ENCODE peak calls at places on chromosome 9, in eight cellular contexts. One of them, this sample, is unnamed.

GRCh38 chr9:133090187-133090586 is 28.4 kb downstream of the CEL start:
- DNase-seq in tibial nerve: no peak
- DNase-seq in tibial artery: peak
- DNase-seq in CD8-positive, alpha-beta T cell: no peak
- DNase-seq in AG04450: no peak
- DNase-seq in IMR-90: no peak
- DNase-seq in HepG2: no peak
- DNase-seq in fibroblast of lung: no peak
- DNase-seq in this sample: no peak

GRCh38 chr9:88745281-88746001 is 210.5 kb downstream of the NXNL2 start:
- DNase-seq in tibial nerve: no peak
- DNase-seq in tibial artery: no peak
- DNase-seq in CD8-positive, alpha-beta T cell: no peak
- DNase-seq in AG04450: peak
- DNase-seq in IMR-90: peak
- DNase-seq in HepG2: no peak
- DNase-seq in fibroblast of lung: peak
- DNase-seq in this sample: no peak

GRCh38 chr9:83425240-83425639 is 113.0 kb downstream of the FRMD3 start:
- DNase-seq in tibial nerve: no peak
- DNase-seq in tibial artery: no peak
- DNase-seq in CD8-positive, alpha-beta T cell: no peak
- DNase-seq in AG04450: no peak
- DNase-seq in IMR-90: no peak
- DNase-seq in HepG2: peak
- DNase-seq in fibroblast of lung: no peak
- DNase-seq in this sample: no peak

GRCh38 chr9:112558476-112558875 is 71.8 kb downstream of the KIAA1958 start:
- DNase-seq in tibial nerve: no peak
- DNase-seq in tibial artery: no peak
- DNase-seq in CD8-positive, alpha-beta T cell: no peak
- DNase-seq in AG04450: no peak
- DNase-seq in IMR-90: peak
- DNase-seq in HepG2: no peak
- DNase-seq in fibroblast of lung: peak
- DNase-seq in this sample: no peak

GRCh38 chr9:2623046-2623865 is 1.7 kb downstream of the VLDLR start:
- DNase-seq in tibial nerve: no peak
- DNase-seq in tibial artery: peak
- DNase-seq in CD8-positive, alpha-beta T cell: no peak
- DNase-seq in AG04450: no peak
- DNase-seq in IMR-90: peak
- DNase-seq in HepG2: peak
- DNase-seq in fibroblast of lung: peak
- DNase-seq in this sample: peak

GRCh38 chr9:120294003-120294402 is 286.0 kb downstream of the CDK5RAP2 start:
- DNase-seq in tibial nerve: no peak
- DNase-seq in tibial artery: no peak
- DNase-seq in CD8-positive, alpha-beta T cell: no peak
- DNase-seq in AG04450: no peak
- DNase-seq in IMR-90: no peak
- DNase-seq in HepG2: no peak
- DNase-seq in fibroblast of lung: no peak
- DNase-seq in this sample: no peak

GRCh38 chr9:88773627-88774244 is 217.5 kb upstream of the S1PR3 start:
- DNase-seq in tibial nerve: no peak
- DNase-seq in tibial artery: no peak
- DNase-seq in CD8-positive, alpha-beta T cell: no peak
- DNase-seq in AG04450: no peak
- DNase-seq in IMR-90: peak
- DNase-seq in HepG2: no peak
- DNase-seq in fibroblast of lung: peak
- DNase-seq in this sample: no peak

GRCh38 chr9:75893096-75893495 is 2.6 kb downstream of the PCSK5 start:
- DNase-seq in tibial nerve: no peak
- DNase-seq in tibial artery: no peak
- DNase-seq in CD8-positive, alpha-beta T cell: no peak
- DNase-seq in AG04450: no peak
- DNase-seq in IMR-90: no peak
- DNase-seq in HepG2: no peak
- DNase-seq in fibroblast of lung: no peak
- DNase-seq in this sample: no peak

GRCh38 chr9:133460405-133461175 is 812 bp downstream of the CACFD1 start:
- DNase-seq in tibial nerve: peak
- DNase-seq in tibial artery: peak
- DNase-seq in CD8-positive, alpha-beta T cell: peak
- DNase-seq in AG04450: no peak
- DNase-seq in IMR-90: no peak
- DNase-seq in HepG2: peak
- DNase-seq in fibroblast of lung: peak
- DNase-seq in this sample: peak

GRCh38 chr9:93303258-93303771 is 119.4 kb downstream of the WNK2 start:
- DNase-seq in tibial nerve: no peak
- DNase-seq in tibial artery: peak
- DNase-seq in CD8-positive, alpha-beta T cell: no peak
- DNase-seq in AG04450: no peak
- DNase-seq in IMR-90: no peak
- DNase-seq in HepG2: no peak
- DNase-seq in fibroblast of lung: no peak
- DNase-seq in this sample: no peak

GRCh38 chr9:136138566-136138965 is 19.9 kb upstream of the TMEM250 start:
- DNase-seq in tibial nerve: no peak
- DNase-seq in tibial artery: no peak
- DNase-seq in CD8-positive, alpha-beta T cell: peak
- DNase-seq in AG04450: no peak
- DNase-seq in IMR-90: no peak
- DNase-seq in HepG2: peak
- DNase-seq in fibroblast of lung: peak
- DNase-seq in this sample: no peak

GRCh38 chr9:138103111-138103823 is 225.7 kb downstream of the CACNA1B start:
- DNase-seq in tibial nerve: no peak
- DNase-seq in tibial artery: no peak
- DNase-seq in CD8-positive, alpha-beta T cell: no peak
- DNase-seq in AG04450: no peak
- DNase-seq in IMR-90: no peak
- DNase-seq in HepG2: no peak
- DNase-seq in fibroblast of lung: no peak
- DNase-seq in this sample: no peak

GRCh38 chr9:138105123-138105415 is 227.5 kb downstream of the CACNA1B start:
- DNase-seq in tibial nerve: no peak
- DNase-seq in tibial artery: no peak
- DNase-seq in CD8-positive, alpha-beta T cell: no peak
- DNase-seq in AG04450: no peak
- DNase-seq in IMR-90: no peak
- DNase-seq in HepG2: no peak
- DNase-seq in fibroblast of lung: no peak
- DNase-seq in this sample: no peak

GRCh38 chr9:138104251-138105122 is 226.9 kb downstream of the CACNA1B start:
- DNase-seq in tibial nerve: no peak
- DNase-seq in tibial artery: no peak
- DNase-seq in CD8-positive, alpha-beta T cell: no peak
- DNase-seq in AG04450: no peak
- DNase-seq in IMR-90: no peak
- DNase-seq in HepG2: no peak
- DNase-seq in fibroblast of lung: no peak
- DNase-seq in this sample: no peak

GRCh38 chr9:138103824-138104206 is 226.2 kb downstream of the CACNA1B start:
- DNase-seq in tibial nerve: no peak
- DNase-seq in tibial artery: no peak
- DNase-seq in CD8-positive, alpha-beta T cell: no peak
- DNase-seq in AG04450: no peak
- DNase-seq in IMR-90: no peak
- DNase-seq in HepG2: no peak
- DNase-seq in fibroblast of lung: no peak
- DNase-seq in this sample: no peak

DNA sequence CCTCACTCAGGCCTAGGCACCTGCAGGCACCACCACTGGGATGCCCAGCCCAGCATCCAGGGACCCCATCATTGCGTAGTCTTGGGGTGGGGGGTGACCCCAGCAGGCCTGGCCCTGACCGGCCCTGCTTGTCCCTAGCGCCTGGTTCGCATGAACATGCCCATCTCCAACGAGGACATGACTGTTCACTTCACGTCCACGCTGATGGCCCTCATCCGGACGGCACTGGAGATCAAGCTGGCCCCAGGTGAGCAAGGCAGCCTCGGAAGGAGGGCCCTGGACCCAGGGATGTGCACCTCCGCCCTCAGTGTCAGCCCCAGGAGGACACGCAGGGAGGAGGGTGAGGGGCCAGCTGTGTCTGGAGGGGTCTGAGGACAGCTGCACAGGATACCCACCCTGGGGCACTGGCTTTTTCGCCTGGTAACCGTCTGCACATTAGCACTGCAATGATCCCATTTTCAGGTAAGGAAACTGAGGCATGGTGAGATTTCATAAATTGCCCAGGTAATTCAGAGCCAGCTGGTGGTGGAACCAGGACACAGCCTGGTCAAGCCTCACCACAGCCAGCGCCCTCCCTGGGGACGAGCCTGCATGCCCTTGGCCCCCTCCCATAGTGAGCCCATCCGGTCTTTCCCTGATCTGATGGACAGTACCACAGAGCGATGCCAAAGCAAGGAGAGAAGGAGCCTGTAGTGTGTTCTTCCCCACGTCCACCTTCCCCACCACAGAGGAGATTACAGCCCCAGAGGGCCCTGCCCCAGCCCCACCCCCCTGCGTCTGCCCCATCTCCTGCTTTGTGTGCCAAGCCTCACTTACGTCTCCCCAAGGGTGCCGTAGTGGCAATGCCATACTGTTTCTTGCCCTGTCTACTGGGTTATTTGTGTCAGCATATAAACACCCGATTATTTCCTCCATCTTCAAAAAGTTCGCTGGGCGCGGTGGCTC is 228.3 kb downstream of the CACNA1B start:
- DNase-seq in tibial nerve: no peak
- DNase-seq in tibial artery: no peak
- DNase-seq in CD8-positive, alpha-beta T cell: no peak
- DNase-seq in AG04450: no peak
- DNase-seq in IMR-90: no peak
- DNase-seq in HepG2: no peak
- DNase-seq in fibroblast of lung: no peak
- DNase-seq in this sample: no peak
- H3K27ac ChIP-seq in tibial nerve: no peak
- H3K27ac ChIP-seq in tibial artery: no peak
- H3K27ac ChIP-seq in CD8-positive, alpha-beta T cell: no peak
- H3K27ac ChIP-seq in AG04450: no peak
- H3K27ac ChIP-seq in IMR-90: no peak
- H3K27ac ChIP-seq in HepG2: no peak
- H3K27ac ChIP-seq in fibroblast of lung: no peak
- H3K27ac ChIP-seq in this sample: no peak

DNA sequence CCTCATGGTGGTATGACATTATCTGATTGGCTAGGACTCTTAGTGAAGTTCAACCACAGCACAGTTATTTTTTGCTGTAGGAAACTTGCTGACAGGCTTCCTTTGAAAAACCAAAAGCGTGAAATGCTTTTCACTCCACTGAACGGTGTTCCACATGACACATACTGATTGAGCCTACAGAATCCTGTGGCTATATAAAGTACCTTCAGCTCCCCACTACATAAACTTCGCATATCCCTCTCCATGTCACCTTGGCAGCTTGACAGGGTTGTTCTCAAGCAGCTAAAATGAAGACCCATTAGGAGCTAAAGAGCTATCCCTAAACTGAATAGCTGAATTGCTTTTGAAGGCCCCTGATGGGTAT is 91.6 kb downstream of the APBA1 start:
- DNase-seq in tibial nerve: no peak
- DNase-seq in tibial artery: no peak
- DNase-seq in CD8-positive, alpha-beta T cell: no peak
- DNase-seq in AG04450: no peak
- DNase-seq in IMR-90: no peak
- DNase-seq in HepG2: no peak
- DNase-seq in fibroblast of lung: no peak
- DNase-seq in this sample: no peak
- H3K27ac ChIP-seq in tibial nerve: no peak
- H3K27ac ChIP-seq in tibial artery: no peak
- H3K27ac ChIP-seq in CD8-positive, alpha-beta T cell: no peak
- H3K27ac ChIP-seq in AG04450: no peak
- H3K27ac ChIP-seq in IMR-90: no peak
- H3K27ac ChIP-seq in HepG2: no peak
- H3K27ac ChIP-seq in fibroblast of lung: no peak
- H3K27ac ChIP-seq in this sample: no peak

GRCh38 chr9:89871871-89872331 is 267.1 kb downstream of the GADD45G start:
- DNase-seq in tibial nerve: no peak
- DNase-seq in tibial artery: peak
- DNase-seq in CD8-positive, alpha-beta T cell: no peak
- DNase-seq in AG04450: no peak
- DNase-seq in IMR-90: no peak
- DNase-seq in HepG2: no peak
- DNase-seq in fibroblast of lung: no peak
- DNase-seq in this sample: no peak

GRCh38 chr9:89872913-89873707 is 268.3 kb downstream of the GADD45G start:
- DNase-seq in tibial nerve: no peak
- DNase-seq in tibial artery: peak
- DNase-seq in CD8-positive, alpha-beta T cell: no peak
- DNase-seq in AG04450: no peak
- DNase-seq in IMR-90: no peak
- DNase-seq in HepG2: no peak
- DNase-seq in fibroblast of lung: no peak
- DNase-seq in this sample: no peak

GRCh38 chr9:89874351-89875321 is 269.8 kb downstream of the GADD45G start:
- DNase-seq in tibial nerve: no peak
- DNase-seq in tibial artery: peak
- DNase-seq in CD8-positive, alpha-beta T cell: no peak
- DNase-seq in AG04450: no peak
- DNase-seq in IMR-90: no peak
- DNase-seq in HepG2: no peak
- DNase-seq in fibroblast of lung: no peak
- DNase-seq in this sample: no peak

GRCh38 chr9:89873801-89874200 is 269.0 kb downstream of the GADD45G start:
- DNase-seq in tibial nerve: no peak
- DNase-seq in tibial artery: peak
- DNase-seq in CD8-positive, alpha-beta T cell: no peak
- DNase-seq in AG04450: no peak
- DNase-seq in IMR-90: no peak
- DNase-seq in HepG2: no peak
- DNase-seq in fibroblast of lung: no peak
- DNase-seq in this sample: no peak

DNA sequence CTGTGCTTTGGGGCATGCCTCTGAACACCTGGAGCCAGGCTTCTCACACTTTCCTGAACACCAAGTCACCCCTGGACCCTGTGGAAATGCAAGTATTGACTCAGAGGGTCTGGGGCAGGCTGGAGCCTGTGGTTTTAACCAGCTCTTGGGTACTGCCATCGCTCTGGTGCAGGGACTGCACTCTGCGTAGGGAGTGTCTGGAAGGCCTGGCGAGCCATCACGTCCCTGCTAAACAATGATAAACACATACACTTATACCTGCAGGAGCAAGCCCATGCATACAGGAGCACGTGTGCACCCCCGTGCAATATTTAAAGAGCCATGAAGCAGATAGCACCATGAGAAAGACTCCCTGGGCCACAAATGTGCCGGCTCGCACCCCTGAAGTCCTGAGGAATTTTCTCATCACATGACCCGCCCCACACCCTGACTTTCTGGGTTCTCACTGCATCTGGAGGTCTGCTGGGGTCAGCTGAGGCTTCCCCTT is 267.7 kb downstream of the GADD45G start:
- DNase-seq in tibial nerve: no peak
- DNase-seq in tibial artery: peak
- DNase-seq in CD8-positive, alpha-beta T cell: no peak
- DNase-seq in AG04450: no peak
- DNase-seq in IMR-90: no peak
- DNase-seq in HepG2: no peak
- DNase-seq in fibroblast of lung: no peak
- DNase-seq in this sample: no peak
- H3K27ac ChIP-seq in tibial nerve: no peak
- H3K27ac ChIP-seq in tibial artery: no peak
- H3K27ac ChIP-seq in CD8-positive, alpha-beta T cell: no peak
- H3K27ac ChIP-seq in AG04450: no peak
- H3K27ac ChIP-seq in IMR-90: no peak
- H3K27ac ChIP-seq in HepG2: no peak
- H3K27ac ChIP-seq in fibroblast of lung: no peak
- H3K27ac ChIP-seq in this sample: no peak

GRCh38 chr9:341634-342421 is 127.2 kb downstream of the DOCK8 start:
- DNase-seq in tibial nerve: no peak
- DNase-seq in tibial artery: no peak
- DNase-seq in CD8-positive, alpha-beta T cell: no peak
- DNase-seq in AG04450: no peak
- DNase-seq in IMR-90: no peak
- DNase-seq in HepG2: no peak
- DNase-seq in fibroblast of lung: no peak
- DNase-seq in this sample: no peak
- H3K27ac ChIP-seq in tibial nerve: no peak
- H3K27ac ChIP-seq in tibial artery: no peak
- H3K27ac ChIP-seq in CD8-positive, alpha-beta T cell: no peak
- H3K27ac ChIP-seq in AG04450: no peak
- H3K27ac ChIP-seq in IMR-90: no peak
- H3K27ac ChIP-seq in HepG2: no peak
- H3K27ac ChIP-seq in fibroblast of lung: no peak
- H3K27ac ChIP-seq in this sample: no peak